ENCODE peak calls at places on chromosome 21, in eight cellular contexts. J, Y, E, D, K, O, W and X are unnamed samples. For H3K9me3 and H3K4me1, the result is how much of the 10 kb centered on the place peaks cover.

GRCh38 chr21:33967086-33967571 is 51.5 kb upstream of the ATP5PO start:
- DNase-seq in J (no peak), Y (peak), E (no peak), D (no peak), K (no peak), O (no peak), W (no peak), X (peak)

GRCh38 chr21:33541756-33542639 is at the start of gene GART:
- DNase-seq in J (peak), Y (peak), E (peak), D (peak), K (peak), O (peak), W (peak), X (peak)

GRCh38 chr21:32626633-32627196 is 14.5 kb upstream of the CFAP298 start:
- DNase-seq in J (no peak), Y (no peak), E (no peak), D (no peak), K (peak), O (no peak), W (no peak), X (no peak)

GRCh38 chr21:41622831-41623548 is 115.0 kb upstream of the TMPRSS2 start:
- DNase-seq in J (no peak), Y (no peak), E (no peak), D (no peak), K (no peak), O (no peak), W (no peak), X (no peak)

GRCh38 chr21:42833439-42833815 is 45.9 kb downstream of the WDR4 start:
- DNase-seq in J (no peak), Y (peak), E (peak), D (no peak), K (no peak), O (no peak), W (peak), X (peak)

GRCh38 chr21:36718951-36719501 is 20.1 kb downstream of the SIM2 start:
- DNase-seq in J (no peak), Y (peak), E (peak), D (no peak), K (peak), O (no peak), W (peak), X (no peak)

GRCh38 chr21:19540287-19540686 is 1136.7 kb upstream of the TMPRSS15 start:
- DNase-seq in J (no peak), Y (no peak), E (no peak), D (no peak), K (no peak), O (no peak), W (no peak), X (no peak)

GRCh38 chr21:34983680-34984086 is 65.4 kb downstream of the RUNX1 start:
- DNase-seq in J (no peak), Y (no peak), E (no peak), D (no peak), K (peak), O (peak), W (no peak), X (no peak)

GRCh38 chr21:35649186-35649585 is 411.1 kb downstream of the SETD4 start:
- DNase-seq in J (no peak), Y (no peak), E (no peak), D (no peak), K (peak), O (peak), W (no peak), X (no peak)

GRCh38 chr21:34100337-34100736 is 27.0 kb downstream of the MRPS6 start:
- DNase-seq in J (no peak), Y (no peak), E (no peak), D (no peak), K (no peak), O (no peak), W (no peak), X (no peak)

GRCh38 chr21:42287193-42288083 is 27.8 kb downstream of the TFF3 start:
- DNase-seq in J (no peak), Y (no peak), E (no peak), D (no peak), K (no peak), O (no peak), W (no peak), X (no peak)

GRCh38 chr21:38227401-38227800 is 29.4 kb upstream of the KCNJ15 start:
- DNase-seq in J (no peak), Y (no peak), E (no peak), D (no peak), K (peak), O (no peak), W (no peak), X (no peak)
- H3K9me3 ChIP-seq in J (under half), Y (half or more), E (under half), D (half or more), K (under half), O (under half), W (under half), X (half or more)

GRCh38 chr21:45820171-45821091 is 161.1 kb upstream of the COL6A1 start:
- DNase-seq in J (peak), Y (peak), E (peak), D (no peak), K (peak), O (peak), W (peak), X (peak)
- H3K4me1 ChIP-seq in J (under half), Y (under half), E (under half), D (under half), K (under half), O (under half), W (under half), X (under half)

DNA sequence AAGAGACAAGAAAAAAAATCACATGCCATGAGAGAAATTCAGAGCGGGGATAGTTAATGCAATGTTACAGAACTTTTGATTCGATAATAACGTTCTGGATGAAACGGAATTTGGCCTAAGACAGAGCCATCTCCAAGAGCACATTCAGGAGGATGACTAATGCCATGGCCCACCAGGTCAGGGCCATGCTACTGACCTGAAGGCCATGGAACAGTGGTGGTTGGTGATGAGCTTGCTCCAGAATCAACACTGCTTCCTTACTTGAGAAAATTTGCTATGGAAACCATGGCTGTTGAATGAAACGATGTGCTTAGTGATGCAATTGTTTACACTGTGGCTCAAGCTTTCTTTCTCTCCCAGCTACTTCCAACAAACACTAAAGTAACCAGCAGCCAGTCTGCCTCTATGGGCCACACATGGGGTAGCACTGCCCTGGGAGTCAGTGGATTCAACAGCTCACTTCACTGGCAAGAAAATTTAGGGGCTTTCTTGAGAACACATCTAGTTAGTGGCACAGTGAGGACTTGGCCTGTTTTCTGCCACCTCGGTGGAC is 299.1 kb downstream of the PCP4 start:
- DNase-seq in J (no peak), Y (no peak), E (no peak), D (no peak), K (no peak), O (no peak), W (no peak), X (no peak)
- TF ChIP-seq CTCF in J (no peak), Y (no peak), E (no peak), D (no peak), K (no peak), O (no peak), W (no peak), X (no peak)

GRCh38 chr21:44424608-44425306 is 30.6 kb upstream of the LRRC3 start:
- DNase-seq in J (no peak), Y (no peak), E (peak), D (no peak), K (no peak), O (no peak), W (no peak), X (peak)

GRCh38 chr21:44421901-44422840 is 33.1 kb upstream of the LRRC3 start:
- DNase-seq in J (no peak), Y (no peak), E (peak), D (no peak), K (no peak), O (no peak), W (no peak), X (no peak)

GRCh38 chr21:44425307-44425894 is 29.9 kb upstream of the LRRC3 start:
- DNase-seq in J (no peak), Y (no peak), E (peak), D (no peak), K (peak), O (no peak), W (no peak), X (peak)

GRCh38 chr21:44423941-44424607 is 31.2 kb upstream of the LRRC3 start:
- DNase-seq in J (no peak), Y (no peak), E (peak), D (no peak), K (no peak), O (no peak), W (no peak), X (no peak)

GRCh38 chr21:44423312-44423821 is 31.9 kb upstream of the LRRC3 start:
- DNase-seq in J (no peak), Y (no peak), E (peak), D (no peak), K (no peak), O (no peak), W (no peak), X (no peak)
- H3K9me3 ChIP-seq in J (under half), Y (under half), E (under half), D (under half), K (under half), O (under half), W (under half), X (under half)

GRCh38 chr21:45125347-45125746 is 51.0 kb downstream of the ADARB1 start:
- DNase-seq in J (no peak), Y (no peak), E (no peak), D (no peak), K (no peak), O (no peak), W (no peak), X (no peak)
- H3K4me1 ChIP-seq in J (under half), Y (under half), E (under half), D (under half), K (under half), O (under half), W (under half), X (under half)

GRCh38 chr21:16320110-16320509 is 590.3 kb downstream of the USP25 start:
- DNase-seq in J (no peak), Y (no peak), E (no peak), D (no peak), K (no peak), O (no peak), W (no peak), X (no peak)
- TF ChIP-seq CTCF in J (no peak), Y (no peak), E (no peak), D (no peak), K (no peak), O (no peak), W (no peak), X (no peak)

GRCh38 chr21:15343066-15343465 is 278.3 kb upstream of the NRIP1 start:
- DNase-seq in J (no peak), Y (no peak), E (no peak), D (no peak), K (peak), O (no peak), W (no peak), X (no peak)
- H3K9me3 ChIP-seq in J (under half), Y (under half), E (under half), D (under half), K (under half), O (under half), W (under half), X (under half)

DNA sequence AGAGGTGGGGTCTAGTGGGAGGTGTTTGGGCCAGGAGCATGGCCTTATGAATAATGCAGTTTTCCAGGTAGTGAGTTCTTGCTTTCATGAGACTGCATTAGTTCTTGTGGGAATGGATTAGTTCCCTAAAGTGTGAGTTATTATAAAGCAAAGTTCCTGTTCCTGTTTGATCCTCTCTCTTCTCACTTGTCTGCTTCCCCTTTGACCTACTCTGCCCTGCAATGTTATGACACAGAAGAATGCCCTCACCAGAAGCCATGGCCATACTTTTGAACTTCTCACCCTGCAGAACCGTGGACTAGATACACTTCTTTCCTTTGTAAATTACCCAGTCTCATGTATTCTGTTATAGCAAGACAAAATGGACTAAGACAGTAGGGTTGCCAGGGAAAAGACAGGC is 53.6 kb downstream of the MAP3K7CL start:
- DNase-seq in J (no peak), Y (peak), E (no peak), D (no peak), K (no peak), O (no peak), W (no peak), X (no peak)
- H3K4me1 ChIP-seq in J (under half), Y (under half), E (under half), D (under half), K (under half), O (under half), W (under half), X (under half)

GRCh38 chr21:31505975-31506374 is 153.5 kb upstream of the SOD1 start:
- DNase-seq in J (no peak), Y (no peak), E (no peak), D (no peak), K (no peak), O (no peak), W (no peak), X (no peak)

GRCh38 chr21:31502537-31503143 is 156.9 kb upstream of the SOD1 start:
- DNase-seq in J (no peak), Y (no peak), E (no peak), D (no peak), K (no peak), O (no peak), W (no peak), X (no peak)

GRCh38 chr21:31501921-31502320 is 157.6 kb upstream of the SOD1 start:
- DNase-seq in J (no peak), Y (no peak), E (no peak), D (no peak), K (no peak), O (no peak), W (no peak), X (no peak)

GRCh38 chr21:31503467-31503866 is 156.0 kb upstream of the SOD1 start:
- DNase-seq in J (no peak), Y (no peak), E (no peak), D (no peak), K (no peak), O (no peak), W (no peak), X (no peak)

GRCh38 chr21:31503939-31504338 is 155.6 kb upstream of the SOD1 start:
- DNase-seq in J (no peak), Y (no peak), E (no peak), D (no peak), K (peak), O (no peak), W (no peak), X (no peak)
- TF ChIP-seq CTCF in J (no peak), Y (no peak), E (no peak), D (no peak), K (no peak), O (no peak), W (no peak), X (no peak)

GRCh38 chr21:26273686-26274313 is 103.2 kb upstream of the APP start:
- DNase-seq in J (no peak), Y (no peak), E (no peak), D (no peak), K (no peak), O (no peak), W (no peak), X (no peak)
- H3K9me3 ChIP-seq in J (under half), Y (half or more), E (under half), D (under half), K (under half), O (under half), W (under half), X (under half)